ENCODE peak calls at places on chromosomes 5 and 9, in six cellular contexts. F is kidney epithelial cell, T is fibroblast of pulmonary artery, J is HS-27A, C is prostate gland, N is NCI-H82. D is an unnamed sample.

GRCh38 chr5:148309746-148310145 is 2.5 kb upstream of the SPINK7 start:
- DNase-seq in F (no peak), T (no peak), J (no peak), C (no peak), N (no peak), D (no peak)

GRCh38 chr5:140146523-140146842 is 20.7 kb downstream of the IGIP start:
- DNase-seq in F (no peak), T (no peak), J (no peak), C (no peak), N (no peak), D (no peak)

GRCh38 chr5:73417307-73418035 is 31.1 kb downstream of the FOXD1 start:
- DNase-seq in F (no peak), T (no peak), J (no peak), C (peak; percentile 71), N (peak; percentile 23), D (no peak)

GRCh38 chr5:2695200-2695891 is 56.1 kb downstream of the IRX2 start:
- DNase-seq in F (no peak), T (peak; percentile 59), J (no peak), C (peak; percentile 40), N (no peak), D (no peak)

GRCh38 chr9:136588663-136589464 is 43.0 kb upstream of the NOTCH1 start:
- DNase-seq in F (no peak), T (no peak), J (no peak), C (no peak), N (peak; percentile 13), D (no peak)

GRCh38 chr5:27682600-27682999 is 644.2 kb upstream of the CDH9 start:
- DNase-seq in F (no peak), T (peak; percentile 33), J (no peak), C (no peak), N (peak; percentile 56), D (no peak)

GRCh38 chr9:116494815-116495634 is 192.1 kb upstream of the TRIM32 start:
- DNase-seq in F (no peak), T (no peak), J (no peak), C (no peak), N (peak; percentile 67), D (peak; percentile 60)

GRCh38 chr5:139650689-139651501 is 2.7 kb downstream of the CXXC5 start:
- DNase-seq in F (no peak), T (no peak), J (no peak), C (peak; percentile 69), N (no peak), D (peak; percentile 79)

D was measured in body of pancreas.